ENCODE peak calls at places on chromosomes 2 and 18, in nine cellular contexts. One of them, this sample, is unnamed.
A peak's percentile ranks its signal among the peaks of the same experiment; 100 is the strongest.

GRCh38 chr18:47141289-47141688 is 9.0 kb downstream of the HDHD2 start:
- DNase-seq in right atrium auricular region: no peak
- DNase-seq in Panc1: no peak
- DNase-seq in esophagus muscularis mucosa: no peak
- DNase-seq in heart left ventricle: no peak
- DNase-seq in pancreas: no peak
- DNase-seq in fibroblast of lung: no peak
- DNase-seq in heart right ventricle: no peak
- DNase-seq in ovary: no peak
- DNase-seq in this sample: no peak

GRCh38 chr2:119704670-119705120 is 25.7 kb downstream of the TMEM177 start:
- DNase-seq in right atrium auricular region: no peak
- DNase-seq in Panc1: no peak
- DNase-seq in esophagus muscularis mucosa: no peak
- DNase-seq in heart left ventricle: no peak
- DNase-seq in pancreas: no peak
- DNase-seq in fibroblast of lung: peak; percentile 66
- DNase-seq in heart right ventricle: no peak
- DNase-seq in ovary: no peak
- DNase-seq in this sample: no peak

GRCh38 chr2:160367887-160368286 is 125.7 kb downstream of the RBMS1 start:
- DNase-seq in right atrium auricular region: no peak
- DNase-seq in Panc1: no peak
- DNase-seq in esophagus muscularis mucosa: no peak
- DNase-seq in heart left ventricle: no peak
- DNase-seq in pancreas: no peak
- DNase-seq in fibroblast of lung: peak; percentile 99
- DNase-seq in heart right ventricle: no peak
- DNase-seq in ovary: no peak
- DNase-seq in this sample: no peak

GRCh38 chr2:147352775-147353381 is 492.0 kb upstream of the ACVR2A start:
- DNase-seq in right atrium auricular region: no peak
- DNase-seq in Panc1: no peak
- DNase-seq in esophagus muscularis mucosa: no peak
- DNase-seq in heart left ventricle: no peak
- DNase-seq in pancreas: no peak
- DNase-seq in fibroblast of lung: no peak
- DNase-seq in heart right ventricle: no peak
- DNase-seq in ovary: no peak
- DNase-seq in this sample: no peak

GRCh38 chr18:54607213-54607934 is 16.3 kb downstream of the DYNAP start:
- DNase-seq in right atrium auricular region: no peak
- DNase-seq in Panc1: no peak
- DNase-seq in esophagus muscularis mucosa: no peak
- DNase-seq in heart left ventricle: no peak
- DNase-seq in pancreas: peak; percentile 11
- DNase-seq in fibroblast of lung: peak; percentile 53
- DNase-seq in heart right ventricle: no peak
- DNase-seq in ovary: no peak
- DNase-seq in this sample: peak; percentile 32

GRCh38 chr2:18762667-18763066 is 173.3 kb upstream of the NT5C1B start:
- DNase-seq in right atrium auricular region: no peak
- DNase-seq in Panc1: no peak
- DNase-seq in esophagus muscularis mucosa: no peak
- DNase-seq in heart left ventricle: no peak
- DNase-seq in pancreas: no peak
- DNase-seq in fibroblast of lung: peak; percentile 76
- DNase-seq in heart right ventricle: no peak
- DNase-seq in ovary: no peak
- DNase-seq in this sample: no peak

GRCh38 chr18:73674466-73674865 is 473.2 kb downstream of the FBXO15 start:
- DNase-seq in right atrium auricular region: no peak
- DNase-seq in Panc1: no peak
- DNase-seq in esophagus muscularis mucosa: no peak
- DNase-seq in heart left ventricle: no peak
- DNase-seq in pancreas: no peak
- DNase-seq in fibroblast of lung: peak; percentile 56
- DNase-seq in heart right ventricle: no peak
- DNase-seq in ovary: no peak
- DNase-seq in this sample: no peak

GRCh38 chr2:72603481-72603880 is 222.4 kb downstream of the EXOC6B start:
- DNase-seq in right atrium auricular region: no peak
- DNase-seq in Panc1: no peak
- DNase-seq in esophagus muscularis mucosa: no peak
- DNase-seq in heart left ventricle: no peak
- DNase-seq in pancreas: no peak
- DNase-seq in fibroblast of lung: peak; percentile 57
- DNase-seq in heart right ventricle: no peak
- DNase-seq in ovary: no peak
- DNase-seq in this sample: no peak

GRCh38 chr2:230018153-230018552 is 50.6 kb downstream of the SLC16A14 start:
- DNase-seq in right atrium auricular region: no peak
- DNase-seq in Panc1: peak; percentile 22
- DNase-seq in esophagus muscularis mucosa: no peak
- DNase-seq in heart left ventricle: no peak
- DNase-seq in pancreas: no peak
- DNase-seq in fibroblast of lung: peak; percentile 61
- DNase-seq in heart right ventricle: no peak
- DNase-seq in ovary: no peak
- DNase-seq in this sample: no peak

GRCh38 chr2:60958361-60958760 is 59.2 kb upstream of the PEX13 start:
- DNase-seq in right atrium auricular region: no peak
- DNase-seq in Panc1: no peak
- DNase-seq in esophagus muscularis mucosa: no peak
- DNase-seq in heart left ventricle: no peak
- DNase-seq in pancreas: no peak
- DNase-seq in fibroblast of lung: peak; percentile 57
- DNase-seq in heart right ventricle: no peak
- DNase-seq in ovary: no peak
- DNase-seq in this sample: no peak

GRCh38 chr2:64987001-64987962 is 1.9 kb upstream of the SLC1A4 start:
- DNase-seq in right atrium auricular region: no peak
- DNase-seq in Panc1: no peak
- DNase-seq in esophagus muscularis mucosa: no peak
- DNase-seq in heart left ventricle: no peak
- DNase-seq in pancreas: peak; percentile 21
- DNase-seq in fibroblast of lung: peak; percentile 65
- DNase-seq in heart right ventricle: no peak
- DNase-seq in ovary: no peak
- DNase-seq in this sample: no peak

GRCh38 chr2:94767336-94767735 is 103.9 kb upstream of the TEKT4 start:
- DNase-seq in right atrium auricular region: no peak
- DNase-seq in Panc1: no peak
- DNase-seq in esophagus muscularis mucosa: no peak
- DNase-seq in heart left ventricle: no peak
- DNase-seq in pancreas: no peak
- DNase-seq in fibroblast of lung: no peak
- DNase-seq in heart right ventricle: no peak
- DNase-seq in ovary: no peak
- DNase-seq in this sample: no peak

GRCh38 chr2:147026261-147026660 is 818.6 kb upstream of the ACVR2A start:
- DNase-seq in right atrium auricular region: no peak
- DNase-seq in Panc1: no peak
- DNase-seq in esophagus muscularis mucosa: no peak
- DNase-seq in heart left ventricle: no peak
- DNase-seq in pancreas: no peak
- DNase-seq in fibroblast of lung: peak; percentile 30
- DNase-seq in heart right ventricle: no peak
- DNase-seq in ovary: no peak
- DNase-seq in this sample: no peak

GRCh38 chr2:36941867-36942266 is 24.5 kb downstream of the STRN start:
- DNase-seq in right atrium auricular region: no peak
- DNase-seq in Panc1: no peak
- DNase-seq in esophagus muscularis mucosa: no peak
- DNase-seq in heart left ventricle: no peak
- DNase-seq in pancreas: no peak
- DNase-seq in fibroblast of lung: no peak
- DNase-seq in heart right ventricle: no peak
- DNase-seq in ovary: no peak
- DNase-seq in this sample: no peak

GRCh38 chr2:186927185-186927866 is 78.4 kb upstream of the ZSWIM2 start:
- DNase-seq in right atrium auricular region: no peak
- DNase-seq in Panc1: no peak
- DNase-seq in esophagus muscularis mucosa: no peak
- DNase-seq in heart left ventricle: no peak
- DNase-seq in pancreas: no peak
- DNase-seq in fibroblast of lung: no peak
- DNase-seq in heart right ventricle: no peak
- DNase-seq in ovary: no peak
- DNase-seq in this sample: no peak

GRCh38 chr2:166451451-166451850 is 42.6 kb downstream of the SCN7A start:
- DNase-seq in right atrium auricular region: no peak
- DNase-seq in Panc1: no peak
- DNase-seq in esophagus muscularis mucosa: no peak
- DNase-seq in heart left ventricle: no peak
- DNase-seq in pancreas: no peak
- DNase-seq in fibroblast of lung: peak; percentile 62
- DNase-seq in heart right ventricle: no peak
- DNase-seq in ovary: no peak
- DNase-seq in this sample: no peak

GRCh38 chr18:59820663-59821062 is 79.1 kb upstream of the PMAIP1 start:
- DNase-seq in right atrium auricular region: no peak
- DNase-seq in Panc1: no peak
- DNase-seq in esophagus muscularis mucosa: no peak
- DNase-seq in heart left ventricle: no peak
- DNase-seq in pancreas: no peak
- DNase-seq in fibroblast of lung: no peak
- DNase-seq in heart right ventricle: no peak
- DNase-seq in ovary: no peak
- DNase-seq in this sample: no peak

GRCh38 chr2:40281021-40281940 is 170.6 kb downstream of the SLC8A1 start:
- DNase-seq in right atrium auricular region: no peak
- DNase-seq in Panc1: no peak
- DNase-seq in esophagus muscularis mucosa: no peak
- DNase-seq in heart left ventricle: peak; percentile 48
- DNase-seq in pancreas: no peak
- DNase-seq in fibroblast of lung: peak; percentile 90
- DNase-seq in heart right ventricle: peak; percentile 58
- DNase-seq in ovary: no peak
- DNase-seq in this sample: no peak

DNA sequence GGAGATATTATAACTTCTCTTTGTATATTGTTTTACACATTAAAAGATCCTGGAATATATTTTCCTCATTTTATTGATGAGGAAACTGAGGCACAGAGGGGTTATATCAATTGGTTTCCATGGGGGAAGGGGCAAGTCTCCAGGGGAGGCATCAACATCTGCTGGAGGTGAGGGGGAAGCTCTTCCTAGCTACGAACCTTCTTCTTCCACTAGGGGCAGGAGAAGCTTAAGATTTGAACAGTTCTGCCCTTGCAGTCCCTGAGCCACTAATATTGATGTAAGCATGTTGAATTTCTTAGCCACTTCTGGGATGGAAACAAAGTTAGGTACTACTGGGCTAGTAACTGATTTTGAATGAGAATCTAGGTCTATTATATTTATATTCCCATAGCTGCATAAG is 140.1 kb upstream of the AQP4 start:
- DNase-seq in right atrium auricular region: no peak
- DNase-seq in Panc1: no peak
- DNase-seq in esophagus muscularis mucosa: no peak
- DNase-seq in heart left ventricle: no peak
- DNase-seq in pancreas: no peak
- DNase-seq in fibroblast of lung: no peak
- DNase-seq in heart right ventricle: no peak
- DNase-seq in ovary: no peak
- DNase-seq in this sample: no peak
- TF ChIP-seq CTCF in right atrium auricular region: peak; percentile 50
- TF ChIP-seq CTCF in Panc1: peak; percentile 77
- TF ChIP-seq CTCF in esophagus muscularis mucosa: no peak
- TF ChIP-seq CTCF in heart left ventricle: peak; percentile 29
- TF ChIP-seq CTCF in pancreas: no peak
- TF ChIP-seq CTCF in fibroblast of lung: peak; percentile 27
- TF ChIP-seq CTCF in heart right ventricle: peak; percentile 2
- TF ChIP-seq CTCF in ovary: no peak
- TF ChIP-seq CTCF in this sample: no peak

GRCh38 chr2:135096665-135097446 is 44.8 kb downstream of the RAB3GAP1 start:
- DNase-seq in right atrium auricular region: no peak
- DNase-seq in Panc1: no peak
- DNase-seq in esophagus muscularis mucosa: no peak
- DNase-seq in heart left ventricle: no peak
- DNase-seq in pancreas: no peak
- DNase-seq in fibroblast of lung: peak; percentile 13
- DNase-seq in heart right ventricle: no peak
- DNase-seq in ovary: no peak
- DNase-seq in this sample: no peak
- H3K4me3 ChIP-seq in right atrium auricular region: no peak overlapping the region
- H3K4me3 ChIP-seq in Panc1: no peak overlapping the region
- H3K4me3 ChIP-seq in esophagus muscularis mucosa: no peak overlapping the region
- H3K4me3 ChIP-seq in heart left ventricle: no peak overlapping the region
- H3K4me3 ChIP-seq in pancreas: no peak overlapping the region
- H3K4me3 ChIP-seq in fibroblast of lung: no peak overlapping the region
- H3K4me3 ChIP-seq in heart right ventricle: no peak overlapping the region
- H3K4me3 ChIP-seq in ovary: no peak overlapping the region
- H3K4me3 ChIP-seq in this sample: no peak overlapping the region

GRCh38 chr2:134667081-134667480 is 51.7 kb downstream of the TMEM163 start:
- DNase-seq in right atrium auricular region: no peak
- DNase-seq in Panc1: no peak
- DNase-seq in esophagus muscularis mucosa: peak; percentile 82
- DNase-seq in heart left ventricle: no peak
- DNase-seq in pancreas: no peak
- DNase-seq in fibroblast of lung: no peak
- DNase-seq in heart right ventricle: no peak
- DNase-seq in ovary: no peak
- DNase-seq in this sample: no peak

GRCh38 chr2:134667541-134667940 is 51.3 kb downstream of the TMEM163 start:
- DNase-seq in right atrium auricular region: no peak
- DNase-seq in Panc1: no peak
- DNase-seq in esophagus muscularis mucosa: no peak
- DNase-seq in heart left ventricle: no peak
- DNase-seq in pancreas: no peak
- DNase-seq in fibroblast of lung: no peak
- DNase-seq in heart right ventricle: no peak
- DNase-seq in ovary: no peak
- DNase-seq in this sample: no peak

GRCh38 chr2:134670955-134671354 is 47.8 kb downstream of the TMEM163 start:
- DNase-seq in right atrium auricular region: no peak
- DNase-seq in Panc1: no peak
- DNase-seq in esophagus muscularis mucosa: no peak
- DNase-seq in heart left ventricle: peak; percentile 64
- DNase-seq in pancreas: peak; percentile 91
- DNase-seq in fibroblast of lung: no peak
- DNase-seq in heart right ventricle: no peak
- DNase-seq in ovary: peak; percentile 24
- DNase-seq in this sample: no peak

GRCh38 chr2:134669731-134670669 is 48.8 kb downstream of the TMEM163 start:
- DNase-seq in right atrium auricular region: no peak
- DNase-seq in Panc1: no peak
- DNase-seq in esophagus muscularis mucosa: no peak
- DNase-seq in heart left ventricle: no peak
- DNase-seq in pancreas: peak; percentile 81
- DNase-seq in fibroblast of lung: no peak
- DNase-seq in heart right ventricle: no peak
- DNase-seq in ovary: peak; percentile 85
- DNase-seq in this sample: no peak

GRCh38 chr2:134668821-134669220 is 50.0 kb downstream of the TMEM163 start:
- DNase-seq in right atrium auricular region: no peak
- DNase-seq in Panc1: no peak
- DNase-seq in esophagus muscularis mucosa: no peak
- DNase-seq in heart left ventricle: no peak
- DNase-seq in pancreas: no peak
- DNase-seq in fibroblast of lung: peak; percentile 83
- DNase-seq in heart right ventricle: no peak
- DNase-seq in ovary: no peak
- DNase-seq in this sample: peak; percentile 60
- H3K4me1 ChIP-seq in right atrium auricular region: no peaks in the 10 kb centered on the region
- H3K4me1 ChIP-seq in Panc1: no peaks in the 10 kb centered on the region
- H3K4me1 ChIP-seq in esophagus muscularis mucosa: no peaks in the 10 kb centered on the region
- H3K4me1 ChIP-seq in heart left ventricle: no peaks in the 10 kb centered on the region
- H3K4me1 ChIP-seq in pancreas: peaks cover 50% of the 10 kb centered on the region
- H3K4me1 ChIP-seq in fibroblast of lung: no peaks in the 10 kb centered on the region
- H3K4me1 ChIP-seq in heart right ventricle: no peaks in the 10 kb centered on the region
- H3K4me1 ChIP-seq in ovary: peaks cover 11% of the 10 kb centered on the region
- H3K4me1 ChIP-seq in this sample: no peaks in the 10 kb centered on the region

GRCh38 chr2:157592983-157593382 is 35.7 kb downstream of the ACVR1C start:
- DNase-seq in right atrium auricular region: no peak
- DNase-seq in Panc1: no peak
- DNase-seq in esophagus muscularis mucosa: no peak
- DNase-seq in heart left ventricle: no peak
- DNase-seq in pancreas: no peak
- DNase-seq in fibroblast of lung: peak; percentile 1
- DNase-seq in heart right ventricle: no peak
- DNase-seq in ovary: no peak
- DNase-seq in this sample: no peak
- TF ChIP-seq CTCF in right atrium auricular region: peak; percentile 43
- TF ChIP-seq CTCF in Panc1: peak; percentile 14
- TF ChIP-seq CTCF in esophagus muscularis mucosa: no peak
- TF ChIP-seq CTCF in heart left ventricle: no peak
- TF ChIP-seq CTCF in pancreas: no peak
- TF ChIP-seq CTCF in fibroblast of lung: peak; percentile 11
- TF ChIP-seq CTCF in heart right ventricle: no peak
- TF ChIP-seq CTCF in ovary: no peak
- TF ChIP-seq CTCF in this sample: no peak

This sample was measured in mucosa of descending colon.